ENCODE peak calls at places on chromosome 19, in ten cellular contexts. W is NAMALWA; X is cardiac muscle cell; D is Jurkat, Clone E6-1; F is pancreas; H is AG10803; Z is stimulated activated CD4-positive, alpha-beta T cell treated with anti-CD3 and anti-CD28 coated beads, Interleukin-12 subunit alpha, Interleukin-12 subunit beta, amount 100 ng/mL, for 48 hours; L is GOT3; T is SJSA1; Q is H54. S is an unnamed sample.

GRCh38 chr19:928471-929259 is 2.8 kb downstream of the ARID3A start:
- DNase-seq in W (no peak), H (peak), Q (no peak), D (no peak), L (no peak), Z (no peak), X (peak), T (no peak), F (no peak), S (no peak)

GRCh38 chr19:49142866-49143335 is 12.3 kb downstream of the HRC start:
- DNase-seq in D (no peak), Z (peak), F (peak), Q (peak), T (peak), L (peak), H (peak), X (peak), W (peak), S (no peak)

GRCh38 chr19:46984077-46985010 is 35.3 kb upstream of the NPAS1 start:
- DNase-seq in F (no peak), Z (no peak), H (peak), Q (no peak), D (no peak), X (peak), L (no peak), W (no peak), T (no peak), S (no peak)

GRCh38 chr19:43306097-43306496 is 36.8 kb upstream of the PSG9 start:
- DNase-seq in X (no peak), F (no peak), Q (no peak), D (no peak), W (no peak), Z (no peak), T (no peak), H (peak), L (no peak), S (no peak)

GRCh38 chr19:33242911-33243310 is 17.3 kb upstream of the SLC7A10 start:
- DNase-seq in F (no peak), Z (no peak), Q (no peak), H (no peak), D (no peak), X (no peak), L (no peak), W (no peak), T (no peak), S (no peak)

GRCh38 chr19:45057444-45057843 is 18.6 kb downstream of the CLASRP start:
- DNase-seq in T (no peak), Z (no peak), Q (no peak), X (no peak), L (no peak), H (no peak), F (no peak), W (no peak), D (no peak), S (no peak)

GRCh38 chr19:15264061-15264932 is 32.0 kb upstream of the EPHX3 start:
- DNase-seq in D (peak), W (peak), T (peak), L (no peak), X (peak), Q (no peak), F (peak), Z (peak), H (peak), S (no peak)

GRCh38 chr19:18021121-18021755 is 13.3 kb downstream of the ARRDC2 start:
- DNase-seq in Q (peak), X (peak), Z (no peak), H (peak), F (peak), L (no peak), W (no peak), T (peak), D (no peak), S (peak)

GRCh38 chr19:34888091-34888490 is 38.6 kb upstream of the ZNF30 start:
- DNase-seq in Q (no peak), L (peak), Z (no peak), X (no peak), F (no peak), T (no peak), H (no peak), D (no peak), W (no peak), S (no peak)

GRCh38 chr19:6379744-6380143 is 4.0 kb upstream of the PSPN start:
- DNase-seq in T (no peak), H (no peak), L (no peak), X (no peak), F (no peak), Q (no peak), Z (no peak), D (no peak), W (no peak), S (no peak)

GRCh38 chr19:51489113-51489512 is 10.8 kb downstream of the CEACAM18 start:
- DNase-seq in Z (no peak), F (no peak), D (no peak), H (no peak), W (no peak), Q (no peak), L (no peak), T (no peak), X (no peak), S (no peak)

GRCh38 chr19:4112367-4112766 is 11.6 kb downstream of the MAP2K2 start:
- DNase-seq in Q (no peak), F (no peak), D (no peak), T (no peak), X (no peak), W (no peak), H (no peak), L (no peak), Z (no peak), S (no peak)

GRCh38 chr19:12987781-12988180 is 7.5 kb upstream of the NFIX start:
- DNase-seq in T (no peak), X (no peak), H (no peak), Q (no peak), W (peak), F (no peak), L (no peak), Z (no peak), D (no peak), S (no peak)

GRCh38 chr19:4830768-4831265 is 695 bp downstream of the TICAM1 start:
- DNase-seq in F (no peak), L (no peak), D (no peak), Q (no peak), Z (no peak), X (no peak), T (no peak), W (no peak), H (no peak), S (no peak)

GRCh38 chr19:11989112-11989456 is 24.2 kb downstream of the ZNF763 start:
- DNase-seq in F (no peak), T (no peak), Q (no peak), H (no peak), L (no peak), X (no peak), W (no peak), Z (no peak), D (no peak), S (no peak)

GRCh38 chr19:45250832-45251451 is at the start of gene MARK4:
- DNase-seq in T (peak), F (peak), Q (peak), W (peak), H (peak), Z (no peak), D (peak), L (no peak), X (peak), S (no peak)

GRCh38 chr19:1289395-1290244 is 3.9 kb downstream of the EFNA2 start:
- DNase-seq in T (no peak), D (no peak), F (no peak), X (no peak), L (no peak), Q (no peak), W (peak), H (no peak), Z (no peak), S (no peak)

GRCh38 chr19:34269968-34270621 is 15.7 kb downstream of the GARRE1 start:
- DNase-seq in T (peak), F (peak), Z (peak), Q (peak), X (peak), D (peak), W (peak), L (no peak), H (peak), S (no peak)

GRCh38 chr19:1672038-1672768 is 19.8 kb upstream of the TCF3 start:
- DNase-seq in Z (no peak), L (no peak), T (peak), W (peak), D (peak), H (peak), Q (no peak), X (peak), F (peak), S (peak)

GRCh38 chr19:15934332-15935078 is at the start of gene CYP4F11:
- DNase-seq in F (peak), W (peak), H (no peak), X (no peak), Q (peak), T (no peak), L (no peak), Z (no peak), D (no peak), S (no peak)

GRCh38 chr19:19821366-19822147 is at the start of gene ZNF506:
- DNase-seq in F (peak), L (peak), Q (peak), W (peak), D (no peak), X (peak), T (peak), H (peak), Z (peak), S (peak)

GRCh38 chr19:7533281-7533819 is 2.2 kb upstream of the PNPLA6 start:
- DNase-seq in H (peak), Q (no peak), X (peak), F (no peak), T (no peak), L (no peak), Z (no peak), W (no peak), D (no peak), S (no peak)

GRCh38 chr19:48493718-48494515 is 17.7 kb downstream of the LMTK3 start:
- DNase-seq in H (no peak), L (no peak), X (no peak), T (no peak), Q (no peak), F (no peak), D (no peak), W (no peak), Z (no peak), S (no peak)

GRCh38 chr19:20235156-20235555 is 68.1 kb downstream of the ZNF486 start:
- DNase-seq in D (no peak), W (peak), X (no peak), H (no peak), T (no peak), F (no peak), L (no peak), Z (no peak), Q (no peak), S (no peak)

GRCh38 chr19:55704494-55705245 is 29.6 kb downstream of the EPN1 start:
- DNase-seq in Z (no peak), X (no peak), H (no peak), T (no peak), Q (no peak), W (peak), D (no peak), L (no peak), F (no peak), S (no peak)

GRCh38 chr19:41156207-41156606 is 36.8 kb upstream of the CYP2S1 start:
- DNase-seq in H (no peak), D (no peak), L (no peak), F (no peak), Q (no peak), Z (no peak), W (no peak), X (no peak), T (no peak), S (no peak)

GRCh38 chr19:18514800-18515682 is 6.8 kb downstream of the ELL start:
- DNase-seq in W (no peak), F (peak), X (peak), H (peak), L (no peak), Z (no peak), D (no peak), T (no peak), Q (peak), S (peak)

GRCh38 chr19:47399198-47399597 is 20.1 kb downstream of the MEIS3 start:
- DNase-seq in F (no peak), D (no peak), W (no peak), Z (no peak), L (no peak), X (no peak), H (no peak), T (no peak), Q (no peak), S (no peak)

GRCh38 chr19:42052241-42052863 is 17.7 kb downstream of the GRIK5 start:
- DNase-seq in X (no peak), H (no peak), W (no peak), T (no peak), Z (no peak), Q (no peak), F (no peak), L (no peak), D (no peak), S (no peak)

GRCh38 chr19:54517483-54517882 is 14.9 kb downstream of the LAIR2 start:
- DNase-seq in W (peak), T (peak), H (peak), X (peak), Q (peak), D (peak), F (peak), Z (peak), L (no peak), S (no peak)

GRCh38 chr19:15508035-15508710 is at the start of gene CYP4F22:
- DNase-seq in D (no peak), H (no peak), F (no peak), Z (no peak), X (no peak), T (no peak), W (no peak), L (no peak), Q (no peak), S (no peak)

GRCh38 chr19:51524661-51525264 is 6.7 kb downstream of the SIGLEC6 start:
- DNase-seq in Z (no peak), F (no peak), H (no peak), D (no peak), W (no peak), L (no peak), Q (no peak), T (no peak), X (no peak), S (no peak)

GRCh38 chr19:33268162-33268991 is 34.0 kb downstream of the CEBPA start:
- DNase-seq in L (no peak), X (no peak), W (no peak), H (no peak), T (no peak), F (no peak), Z (no peak), Q (no peak), D (no peak), S (no peak)

GRCh38 chr19:14023404-14024235 is 4.3 kb upstream of the RLN3 start:
- DNase-seq in Q (peak), D (peak), L (no peak), W (no peak), F (peak), X (peak), T (no peak), Z (no peak), H (peak), S (no peak)

GRCh38 chr19:6239401-6239844 is 40.4 kb downstream of the MLLT1 start:
- DNase-seq in L (no peak), Z (no peak), F (no peak), W (no peak), Q (no peak), T (no peak), X (peak), H (peak), D (no peak), S (no peak)

GRCh38 chr19:38228491-38229439 is 4.7 kb upstream of the DPF1 start:
- DNase-seq in F (no peak), X (no peak), T (peak), L (no peak), W (no peak), Q (no peak), Z (no peak), H (no peak), D (no peak), S (no peak)